ENCODE peak calls at places on chromosomes 16 and 17, in six cellular contexts. F is skeletal muscle cell, K is kidney, E is Daoy, Z is tibial nerve, B is NCI-H446 treated with DMSO at 0.1 percent for 48 hours. A is an unnamed sample.

GRCh38 chr17:75364078-75364477 is 41.4 kb downstream of the GRB2 start:
- DNase-seq in K (no peak), Z (no peak), E (peak), B (no peak), F (peak), A (peak)

GRCh38 chr17:82900741-82901140 is 60.9 kb upstream of the ZNF750 start:
- DNase-seq in Z (no peak), B (no peak), K (peak), F (no peak), E (peak), A (no peak)

GRCh38 chr16:80015566-80015965 is 415.0 kb upstream of the MAF start:
- DNase-seq in K (no peak), E (peak), Z (no peak), B (no peak), F (no peak), A (no peak)

GRCh38 chr17:65855245-65855644 is 293.8 kb upstream of the AXIN2 start:
- DNase-seq in Z (no peak), F (no peak), E (peak), B (no peak), K (no peak), A (no peak)

GRCh38 chr17:31490019-31490383 is 98.5 kb downstream of the RAB11FIP4 start:
- DNase-seq in K (peak), E (no peak), F (no peak), B (no peak), Z (no peak), A (no peak)

GRCh38 chr16:10616744-10617640 is 36.6 kb upstream of the EMP2 start:
- DNase-seq in E (peak), B (no peak), Z (peak), K (peak), F (peak), A (no peak)

GRCh38 chr17:82913304-82914043 is 73.7 kb upstream of the ZNF750 start:
- DNase-seq in F (no peak), K (peak), B (no peak), Z (no peak), E (no peak), A (no peak)

GRCh38 chr16:88453621-88454314 is 688 bp downstream of the ZFPM1 start:
- DNase-seq in Z (no peak), K (no peak), B (no peak), E (peak), F (no peak), A (no peak)

GRCh38 chr16:57307365-57307764 is 22.9 kb upstream of the PLLP start:
- DNase-seq in Z (no peak), B (no peak), F (no peak), E (no peak), K (no peak), A (no peak)

A was measured in GM04504.